ENCODE peak calls at places on chromosomes 12 and 14, in six cellular contexts. O is PC-9; Y is CD8-positive, alpha-beta T cell; M is endothelial cell of umbilical vein; U is fibroblast of pulmonary artery; V is breast epithelium. Z is an unnamed sample.

GRCh38 chr14:68834816-68835215 is 41.9 kb upstream of the ZFP36L1 start:
- DNase-seq in Y (no peak), V (no peak), M (no peak), O (no peak), U (no peak), Z (no peak)

GRCh38 chr14:55881577-55882241 is 236.5 kb upstream of the PELI2 start:
- DNase-seq in O (no peak), M (no peak), Y (no peak), V (no peak), U (no peak), Z (peak)

GRCh38 chr14:49993565-49993964 is 100.7 kb downstream of the ARF6 start:
- DNase-seq in Y (no peak), O (no peak), U (no peak), V (no peak), M (no peak), Z (no peak)

GRCh38 chr12:47356129-47356622 is 276.4 kb upstream of the AMIGO2 start:
- DNase-seq in Y (no peak), U (peak), M (no peak), V (no peak), O (no peak), Z (no peak)

GRCh38 chr14:70726651-70727375 is 82.5 kb downstream of the MAP3K9 start:
- DNase-seq in O (no peak), V (no peak), U (no peak), Y (no peak), M (no peak), Z (peak)

GRCh38 chr14:97802974-97803373 is 1005.8 kb downstream of the VRK1 start:
- DNase-seq in O (no peak), M (no peak), U (no peak), Y (no peak), V (no peak), Z (no peak)

GRCh38 chr12:43277630-43278267 is 274.3 kb downstream of the ADAMTS20 start:
- DNase-seq in M (peak), Y (no peak), U (peak), O (peak), V (no peak), Z (peak)

GRCh38 chr14:32202468-32202865 is 602 bp downstream of the RNU6-8 start:
- DNase-seq in V (no peak), O (no peak), Y (no peak), U (no peak), M (peak), Z (peak)

GRCh38 chr14:61140271-61140670 is 140.9 kb downstream of the TMEM30B start:
- DNase-seq in M (no peak), O (no peak), Y (no peak), U (no peak), V (no peak), Z (peak)

GRCh38 chr12:22083167-22083566 is 37.1 kb downstream of the CMAS start:
- DNase-seq in U (peak), O (no peak), V (no peak), Y (peak), M (peak), Z (peak)

GRCh38 chr14:77027538-77028383 is 747 bp downstream of the IRF2BPL start:
- DNase-seq in O (peak), Y (peak), V (peak), U (peak), M (peak), Z (no peak)

GRCh38 chr12:13811061-13811460 is 170.3 kb downstream of the GRIN2B start:
- DNase-seq in U (no peak), O (no peak), M (no peak), V (no peak), Y (no peak), Z (no peak)

GRCh38 chr12:110641512-110641911 is 27.6 kb downstream of the TCTN1 start:
- DNase-seq in U (peak), V (no peak), O (no peak), M (no peak), Y (no peak), Z (peak)

GRCh38 chr14:99602054-99602787 is 1.8 kb downstream of the CCDC85C start:
- DNase-seq in Y (no peak), V (no peak), U (no peak), M (no peak), O (no peak), Z (no peak)

GRCh38 chr12:70646850-70647249 is 9.6 kb upstream of the PTPRB start:
- DNase-seq in V (no peak), Y (no peak), M (peak), O (no peak), U (peak), Z (peak)

GRCh38 chr12:99390707-99391106 is 256.8 kb upstream of the GARIN6 start:
- DNase-seq in V (no peak), M (no peak), O (no peak), Y (no peak), U (no peak), Z (peak)

GRCh38 chr12:109732321-109733305 is 19.0 kb downstream of the FAM222A start:
- DNase-seq in Y (no peak), M (no peak), V (no peak), U (no peak), O (no peak), Z (no peak)

GRCh38 chr12:130775953-130776856 is 60.1 kb upstream of the RIMBP2 start:
- DNase-seq in Y (peak), O (peak), V (peak), U (peak), M (peak), Z (peak)

GRCh38 chr14:39006721-39007410 is 96.2 kb downstream of the SEC23A start:
- DNase-seq in V (no peak), O (no peak), M (no peak), Y (no peak), U (no peak), Z (no peak)

GRCh38 chr14:104342435-104343293 is 204.3 kb downstream of the KIF26A start:
- DNase-seq in U (no peak), Y (no peak), V (no peak), O (no peak), M (no peak), Z (no peak)

GRCh38 chr12:12333407-12333831 is 16.6 kb downstream of the MANSC1 start:
- DNase-seq in V (no peak), U (peak), Y (no peak), O (peak), M (peak), Z (no peak)

GRCh38 chr12:113861708-113862312 is 104.3 kb downstream of the RBM19 start:
- DNase-seq in O (no peak), Y (no peak), U (no peak), V (no peak), M (no peak), Z (no peak)

GRCh38 chr12:89353823-89354629 is 1.7 kb upstream of the DUSP6 start:
- DNase-seq in Y (peak), O (peak), M (peak), V (peak), U (peak), Z (peak)

GRCh38 chr12:948238-948637 is 1.3 kb downstream of the RAD52 start:
- DNase-seq in U (no peak), Y (no peak), V (no peak), O (peak), M (no peak), Z (no peak)

GRCh38 chr12:89451876-89452275 is 72.7 kb downstream of the GALNT4 start:
- DNase-seq in O (no peak), V (peak), U (peak), M (peak), Y (no peak), Z (peak)

GRCh38 chr12:118980407-118981014 is 830 bp upstream of the SRRM4 start:
- DNase-seq in V (no peak), U (no peak), Y (no peak), M (no peak), O (no peak), Z (no peak)

GRCh38 chr14:99981806-99982205 is 83.4 kb upstream of the EVL start:
- DNase-seq in O (no peak), U (no peak), M (no peak), Y (no peak), V (no peak), Z (no peak)

GRCh38 chr12:77608157-77608755 is 222.4 kb upstream of the NAV3 start:
- DNase-seq in U (no peak), V (no peak), M (no peak), O (no peak), Y (no peak), Z (no peak)

DNA sequence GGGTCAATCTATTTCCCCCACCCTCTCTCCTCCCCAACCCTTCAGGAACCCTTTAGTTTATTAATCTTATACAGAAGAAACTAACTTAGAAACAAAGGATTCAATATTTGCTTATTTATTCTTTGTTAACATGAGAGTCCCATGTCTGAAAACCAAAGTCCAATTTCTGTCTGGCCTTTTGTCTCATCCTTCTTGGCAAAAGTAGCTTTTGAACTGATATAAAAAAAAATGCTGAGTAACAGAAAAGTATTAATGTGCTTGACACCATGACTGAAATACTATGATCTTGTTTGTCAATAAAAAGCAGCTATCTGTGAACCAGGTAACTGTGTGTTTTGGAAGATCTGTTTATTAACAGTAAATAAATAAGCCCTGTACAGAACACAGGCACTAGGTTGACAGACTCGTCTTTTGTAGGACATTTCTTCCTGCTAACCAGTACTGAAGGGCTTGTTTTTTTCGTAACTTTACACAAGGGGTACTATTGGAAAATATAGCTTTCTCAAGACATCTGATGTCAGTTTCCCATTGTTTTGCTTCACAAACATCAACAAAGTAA is 10.8 kb downstream of the PIGH start:
- DNase-seq in V (no peak), U (no peak), Y (no peak), M (no peak), O (no peak), Z (no peak)
- H3K4me3 ChIP-seq in V (no peak), U (no peak), Y (no peak), M (no peak), O (no peak), Z (no peak)

GRCh38 chr12:71846322-71846940 is 6.9 kb downstream of the TBC1D15 start:
- DNase-seq in Y (no peak), U (peak), O (peak), V (no peak), M (peak), Z (peak)
- TF ChIP-seq CTCF in Y (peak), U (peak), O (peak), V (no peak), M (peak), Z (peak)

GRCh38 chr12:3117144-3117581 is 40.0 kb downstream of the TSPAN9 start:
- DNase-seq in M (peak), Y (no peak), U (peak), V (no peak), O (peak), Z (peak)

GRCh38 chr12:3119745-3120660 is 42.8 kb downstream of the TSPAN9 start:
- DNase-seq in V (peak), Y (no peak), M (no peak), U (peak), O (peak), Z (peak)

GRCh38 chr12:3116106-3116898 is 39.1 kb downstream of the TSPAN9 start:
- DNase-seq in U (no peak), O (no peak), V (no peak), M (peak), Y (no peak), Z (peak)

GRCh38 chr12:3119192-3119744 is 42.1 kb downstream of the TSPAN9 start:
- DNase-seq in V (no peak), U (peak), M (no peak), O (peak), Y (no peak), Z (no peak)

GRCh38 chr12:3117628-3118027 is 40.4 kb downstream of the TSPAN9 start:
- DNase-seq in M (no peak), O (peak), Y (no peak), V (no peak), U (peak), Z (peak)
- H3K4me3 ChIP-seq in M (no peak), O (no peak), Y (no peak), V (peak), U (peak), Z (no peak)

DNA sequence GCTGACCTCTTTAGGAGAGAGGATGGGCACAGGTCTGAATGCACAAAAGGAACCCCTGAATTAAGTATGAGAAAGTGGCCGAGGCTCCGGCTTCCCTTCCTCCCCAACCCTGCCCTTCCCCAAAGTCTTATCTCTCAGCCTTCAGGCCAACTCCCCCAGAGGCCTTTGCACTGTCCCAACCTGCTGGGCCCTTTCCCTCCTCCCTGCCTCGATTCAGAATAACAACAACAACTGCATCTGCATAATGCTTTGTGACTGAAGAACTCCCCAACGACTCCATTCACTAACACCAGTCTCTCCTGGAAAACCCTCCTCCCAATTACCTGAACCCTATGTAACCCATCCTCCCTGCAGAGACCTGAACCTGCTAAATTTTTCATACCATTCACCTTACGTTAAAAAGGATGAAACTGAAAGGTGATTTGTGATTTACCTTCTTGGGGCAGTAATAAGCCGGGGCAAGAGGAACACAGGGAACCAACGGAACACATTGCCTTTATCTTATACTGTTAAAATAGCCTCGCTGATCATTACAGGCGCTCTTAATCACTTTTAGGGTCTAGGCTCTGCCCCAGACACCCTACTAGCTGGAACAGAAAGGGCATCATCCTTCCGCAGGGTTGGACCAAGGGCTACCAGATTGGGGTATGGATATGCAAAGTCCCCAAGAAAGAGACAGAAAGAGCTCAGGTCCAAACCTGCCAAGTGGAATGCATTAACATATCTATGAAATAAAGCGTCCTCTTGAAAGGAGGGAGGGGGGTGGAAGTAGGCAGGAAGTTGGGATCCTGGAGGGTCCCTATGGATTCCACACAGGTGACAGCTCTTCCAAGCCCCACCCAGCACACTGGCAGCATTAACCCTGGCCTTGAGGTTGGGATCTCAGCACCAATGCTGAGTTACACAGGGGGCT is 24.2 kb upstream of the FOXN3 start:
- DNase-seq in Y (no peak), O (no peak), M (no peak), V (no peak), U (no peak), Z (no peak)
- TF ChIP-seq CTCF in Y (no peak), O (no peak), M (no peak), V (no peak), U (no peak), Z (no peak)

GRCh38 chr14:51657762-51658161 is 6.1 kb downstream of the FRMD6 start:
- DNase-seq in Y (no peak), O (no peak), U (no peak), V (no peak), M (no peak), Z (peak)
- H3K4me3 ChIP-seq in Y (no peak), O (no peak), U (no peak), V (no peak), M (no peak), Z (no peak)

GRCh38 chr14:89849931-89850330 is 104.6 kb downstream of the EFCAB11 start:
- DNase-seq in Y (no peak), V (no peak), O (no peak), U (peak), M (no peak), Z (peak)

GRCh38 chr14:89844508-89844907 is 110.0 kb downstream of the EFCAB11 start:
- DNase-seq in V (no peak), M (no peak), U (no peak), Y (no peak), O (no peak), Z (no peak)

GRCh38 chr14:89845346-89845745 is 109.2 kb downstream of the EFCAB11 start:
- DNase-seq in O (no peak), M (no peak), Y (no peak), V (no peak), U (peak), Z (peak)

GRCh38 chr14:89851031-89851430 is 103.5 kb downstream of the EFCAB11 start:
- DNase-seq in M (no peak), O (no peak), Y (no peak), U (no peak), V (no peak), Z (no peak)

DNA sequence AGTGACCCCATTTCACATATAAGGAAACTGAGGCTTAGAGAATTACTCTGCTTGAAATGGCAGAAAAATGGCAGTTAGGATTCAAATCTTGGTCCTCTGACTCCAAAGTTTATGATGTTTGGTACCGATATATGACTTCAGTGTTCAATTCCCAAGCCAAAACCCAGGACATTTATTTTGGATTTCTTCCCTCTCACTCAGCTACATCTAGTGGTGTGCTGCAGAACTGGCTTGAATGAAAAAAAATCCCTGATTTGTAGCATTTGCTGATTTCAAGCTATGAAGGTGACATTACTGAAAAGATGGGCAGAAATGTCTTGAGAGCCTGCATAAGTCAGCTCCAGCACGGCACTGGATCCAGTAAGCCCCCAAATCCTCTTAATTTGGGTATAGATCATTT is 106.4 kb downstream of the EFCAB11 start:
- DNase-seq in O (no peak), Y (no peak), M (no peak), V (no peak), U (peak), Z (peak)
- TF ChIP-seq CTCF in O (no peak), Y (no peak), M (no peak), V (no peak), U (peak), Z (peak)